ENCODE peak calls at places on chromosomes 6 and 20, in four cellular contexts. One of them, this sample, is unnamed.

GRCh38 chr20:25584905-25585704 is at the start of gene NINL:
- DNase-seq in tibial nerve: no peak
- DNase-seq in fibroblast of lung: peak; percentile 50
- DNase-seq in lower lobe of right lung: peak; percentile 72
- DNase-seq in this sample: no peak

GRCh38 chr20:34663213-34663943 is 13.5 kb downstream of the PIGU start:
- DNase-seq in tibial nerve: no peak
- DNase-seq in fibroblast of lung: peak; percentile 15
- DNase-seq in lower lobe of right lung: no peak
- DNase-seq in this sample: no peak

GRCh38 chr6:169200931-169201514 is 52.6 kb downstream of the THBS2 start:
- DNase-seq in tibial nerve: no peak
- DNase-seq in fibroblast of lung: no peak
- DNase-seq in lower lobe of right lung: no peak
- DNase-seq in this sample: no peak

GRCh38 chr6:129368076-129368475 is 341.9 kb downstream of the ARHGAP18 start:
- DNase-seq in tibial nerve: no peak
- DNase-seq in fibroblast of lung: no peak
- DNase-seq in lower lobe of right lung: no peak
- DNase-seq in this sample: no peak

GRCh38 chr6:41781302-41781711 is 725 bp downstream of the PRICKLE4 start:
- DNase-seq in tibial nerve: no peak
- DNase-seq in fibroblast of lung: no peak
- DNase-seq in lower lobe of right lung: peak; percentile 72
- DNase-seq in this sample: no peak

GRCh38 chr6:150145830-150146229 is 3.0 kb downstream of the PPP1R14C start:
- DNase-seq in tibial nerve: no peak
- DNase-seq in fibroblast of lung: no peak
- DNase-seq in lower lobe of right lung: no peak
- DNase-seq in this sample: no peak

GRCh38 chr6:26017567-26017966 is 55.0 kb downstream of the TRIM38 start:
- DNase-seq in tibial nerve: peak; percentile 55
- DNase-seq in fibroblast of lung: peak; percentile 90
- DNase-seq in lower lobe of right lung: peak; percentile 61
- DNase-seq in this sample: no peak

GRCh38 chr6:124297507-124297906 is 493.8 kb downstream of the NKAIN2 start:
- DNase-seq in tibial nerve: no peak
- DNase-seq in fibroblast of lung: no peak
- DNase-seq in lower lobe of right lung: no peak
- DNase-seq in this sample: no peak

GRCh38 chr20:63642518-63643247 is 10.5 kb downstream of the STMN3 start:
- DNase-seq in tibial nerve: no peak
- DNase-seq in fibroblast of lung: no peak
- DNase-seq in lower lobe of right lung: no peak
- DNase-seq in this sample: no peak

GRCh38 chr6:123802697-123803455 is 789 bp upstream of the NKAIN2 start:
- DNase-seq in tibial nerve: peak; percentile 70
- DNase-seq in fibroblast of lung: peak; percentile 82
- DNase-seq in lower lobe of right lung: peak; percentile 83
- DNase-seq in this sample: peak; percentile 27

GRCh38 chr6:135493218-135493961 is 4.2 kb downstream of the AHI1 start:
- DNase-seq in tibial nerve: no peak
- DNase-seq in fibroblast of lung: peak; percentile 39
- DNase-seq in lower lobe of right lung: no peak
- DNase-seq in this sample: no peak

GRCh38 chr20:23404196-23404595 is 17.1 kb downstream of the NAPB start:
- DNase-seq in tibial nerve: no peak
- DNase-seq in fibroblast of lung: peak; percentile 36
- DNase-seq in lower lobe of right lung: no peak
- DNase-seq in this sample: no peak

GRCh38 chr6:150966786-150967185 is 101.3 kb downstream of the MTHFD1L start:
- DNase-seq in tibial nerve: no peak
- DNase-seq in fibroblast of lung: no peak
- DNase-seq in lower lobe of right lung: no peak
- DNase-seq in this sample: no peak

GRCh38 chr20:21981607-21982344 is 276.3 kb downstream of the PAX1 start:
- DNase-seq in tibial nerve: no peak
- DNase-seq in fibroblast of lung: peak; percentile 6
- DNase-seq in lower lobe of right lung: no peak
- DNase-seq in this sample: no peak

GRCh38 chr6:1831030-1831429 is 221.3 kb downstream of the FOXC1 start:
- DNase-seq in tibial nerve: no peak
- DNase-seq in fibroblast of lung: no peak
- DNase-seq in lower lobe of right lung: no peak
- DNase-seq in this sample: no peak

DNA sequence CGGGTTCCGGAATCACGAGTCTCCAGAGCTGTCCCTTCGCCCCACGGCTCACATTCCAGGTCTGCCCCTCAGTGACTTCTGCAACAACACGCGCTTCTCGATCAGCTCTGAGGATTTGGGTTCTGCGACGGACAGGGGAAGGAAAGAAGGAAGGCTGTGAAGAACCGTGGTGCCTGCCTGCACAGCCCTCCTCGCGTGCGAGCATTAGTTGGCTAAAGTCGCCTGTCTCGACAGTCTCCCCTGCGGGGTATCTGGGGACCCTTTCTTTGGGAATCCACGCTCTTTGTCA is 23.1 kb downstream of the VPS52 start:
- DNase-seq in tibial nerve: no peak
- DNase-seq in fibroblast of lung: no peak
- DNase-seq in lower lobe of right lung: no peak
- DNase-seq in this sample: no peak
- TF ChIP-seq CTCF in tibial nerve: no peak
- TF ChIP-seq CTCF in fibroblast of lung: no peak
- TF ChIP-seq CTCF in lower lobe of right lung: peak; percentile 13
- TF ChIP-seq CTCF in this sample: no peak

GRCh38 chr20:13325796-13326340 is 104.8 kb downstream of the ISM1 start:
- DNase-seq in tibial nerve: no peak
- DNase-seq in fibroblast of lung: no peak
- DNase-seq in lower lobe of right lung: no peak
- DNase-seq in this sample: no peak

GRCh38 chr20:13322621-13323020 is 101.5 kb downstream of the ISM1 start:
- DNase-seq in tibial nerve: no peak
- DNase-seq in fibroblast of lung: no peak
- DNase-seq in lower lobe of right lung: no peak
- DNase-seq in this sample: no peak

GRCh38 chr20:13322198-13322597 is 101.1 kb downstream of the ISM1 start:
- DNase-seq in tibial nerve: no peak
- DNase-seq in fibroblast of lung: no peak
- DNase-seq in lower lobe of right lung: no peak
- DNase-seq in this sample: no peak

GRCh38 chr20:13321416-13321815 is 100.3 kb downstream of the ISM1 start:
- DNase-seq in tibial nerve: no peak
- DNase-seq in fibroblast of lung: no peak
- DNase-seq in lower lobe of right lung: no peak
- DNase-seq in this sample: no peak

DNA sequence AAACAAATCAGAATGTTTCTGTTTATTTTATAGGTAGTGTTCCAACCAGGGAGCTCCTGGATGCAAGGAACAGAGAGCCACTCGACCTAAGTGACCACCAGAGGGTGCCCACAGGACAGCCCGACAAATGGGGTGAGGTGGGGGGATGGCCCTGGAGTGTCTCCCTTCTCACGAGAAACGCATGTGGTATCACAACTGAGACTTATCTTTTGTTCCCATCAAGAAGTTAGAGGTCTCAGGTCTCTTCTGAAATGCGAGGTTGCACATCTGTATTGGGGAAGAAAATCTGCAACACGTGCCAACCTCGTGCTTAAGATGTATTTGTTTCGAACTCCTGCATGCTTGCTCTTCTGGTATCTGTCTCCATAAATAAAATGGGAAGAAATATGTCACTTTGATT is 104.0 kb downstream of the ISM1 start:
- DNase-seq in tibial nerve: no peak
- DNase-seq in fibroblast of lung: peak; percentile 27
- DNase-seq in lower lobe of right lung: no peak
- DNase-seq in this sample: no peak
- TF ChIP-seq CTCF in tibial nerve: peak; percentile 25
- TF ChIP-seq CTCF in fibroblast of lung: peak; percentile 55
- TF ChIP-seq CTCF in lower lobe of right lung: peak; percentile 40
- TF ChIP-seq CTCF in this sample: peak; percentile 54

GRCh38 chr6:20948531-20948930 is 414.3 kb downstream of the CDKAL1 start:
- DNase-seq in tibial nerve: no peak
- DNase-seq in fibroblast of lung: no peak
- DNase-seq in lower lobe of right lung: no peak
- DNase-seq in this sample: no peak

GRCh38 chr6:20955751-20956150 is 421.5 kb downstream of the CDKAL1 start:
- DNase-seq in tibial nerve: no peak
- DNase-seq in fibroblast of lung: no peak
- DNase-seq in lower lobe of right lung: no peak
- DNase-seq in this sample: no peak

GRCh38 chr6:20954325-20954724 is 420.1 kb downstream of the CDKAL1 start:
- DNase-seq in tibial nerve: no peak
- DNase-seq in fibroblast of lung: no peak
- DNase-seq in lower lobe of right lung: no peak
- DNase-seq in this sample: no peak

GRCh38 chr6:20952605-20953004 is 418.3 kb downstream of the CDKAL1 start:
- DNase-seq in tibial nerve: no peak
- DNase-seq in fibroblast of lung: peak; percentile 38
- DNase-seq in lower lobe of right lung: no peak
- DNase-seq in this sample: peak; percentile 25

GRCh38 chr6:20953019-20953418 is 418.8 kb downstream of the CDKAL1 start:
- DNase-seq in tibial nerve: no peak
- DNase-seq in fibroblast of lung: no peak
- DNase-seq in lower lobe of right lung: no peak
- DNase-seq in this sample: no peak
- TF ChIP-seq CTCF in tibial nerve: no peak
- TF ChIP-seq CTCF in fibroblast of lung: no peak
- TF ChIP-seq CTCF in lower lobe of right lung: no peak
- TF ChIP-seq CTCF in this sample: no peak

DNA sequence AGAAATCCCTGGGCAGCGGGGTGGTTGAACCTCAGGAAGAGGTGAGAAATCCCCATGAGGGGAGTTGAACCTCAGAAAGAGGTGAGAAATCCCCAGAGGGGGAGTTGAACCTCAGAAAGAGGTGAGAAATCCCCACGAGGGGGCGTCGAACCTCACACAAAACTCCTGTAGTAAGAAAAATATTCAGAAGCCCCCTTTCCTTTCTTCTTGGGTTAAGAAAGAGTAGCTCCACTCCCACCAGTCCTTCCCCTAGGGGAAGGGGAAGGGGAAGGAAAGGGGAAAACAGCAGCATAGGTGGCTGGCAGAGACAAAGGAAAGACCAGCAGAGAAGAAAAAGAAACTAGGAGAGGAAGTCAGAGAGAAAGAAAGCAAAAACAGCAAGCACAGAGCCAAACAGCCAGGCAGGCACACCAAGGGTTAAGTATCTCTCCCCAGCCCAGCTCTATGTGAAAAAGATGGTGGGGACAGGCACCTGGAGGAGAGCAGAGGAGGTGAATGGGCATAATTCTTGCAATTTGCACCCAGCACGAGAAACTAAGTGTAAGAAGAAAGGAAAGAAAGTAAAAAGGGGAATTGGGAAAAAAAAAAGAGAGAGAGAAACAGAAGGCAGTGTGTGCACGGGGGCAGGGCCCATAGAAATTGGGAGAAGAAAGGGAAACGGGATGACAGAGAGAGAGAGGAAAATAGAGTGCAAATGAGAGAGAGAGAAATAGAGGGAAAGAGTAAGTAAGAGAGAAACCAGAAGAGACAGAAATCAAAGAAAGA is 88.2 kb downstream of the PLG start:
- DNase-seq in tibial nerve: no peak
- DNase-seq in fibroblast of lung: no peak
- DNase-seq in lower lobe of right lung: no peak
- DNase-seq in this sample: no peak
- TF ChIP-seq CTCF in tibial nerve: no peak
- TF ChIP-seq CTCF in fibroblast of lung: no peak
- TF ChIP-seq CTCF in lower lobe of right lung: no peak
- TF ChIP-seq CTCF in this sample: peak; percentile 15

DNA sequence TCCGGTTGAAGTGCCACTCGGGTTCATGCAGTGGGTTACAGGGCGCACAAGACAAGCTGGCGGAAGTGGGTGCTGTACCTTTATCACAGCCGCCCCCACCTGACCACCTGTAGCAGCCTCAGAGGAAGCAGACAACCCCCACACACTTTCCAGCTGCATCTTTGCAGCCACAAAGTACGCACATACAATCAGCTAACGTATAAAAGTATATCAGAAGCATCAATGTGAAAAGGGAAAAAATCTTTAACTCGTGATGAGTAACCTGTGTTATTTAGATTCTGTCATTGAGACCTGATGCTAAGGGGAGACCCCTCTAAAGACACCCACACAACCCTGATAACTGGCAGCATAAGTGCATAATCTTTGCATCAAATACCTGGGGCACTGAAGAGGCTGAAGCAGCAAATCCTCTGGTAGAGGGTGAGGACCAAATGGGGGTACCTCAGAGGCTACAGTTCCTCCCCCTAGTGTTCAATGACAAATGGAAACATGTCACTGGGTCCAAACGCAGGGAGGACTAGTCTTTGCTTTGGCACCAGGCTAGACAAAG is 22.1 kb downstream of the BACH2 start:
- DNase-seq in tibial nerve: no peak
- DNase-seq in fibroblast of lung: no peak
- DNase-seq in lower lobe of right lung: peak; percentile 43
- DNase-seq in this sample: no peak
- TF ChIP-seq CTCF in tibial nerve: no peak
- TF ChIP-seq CTCF in fibroblast of lung: no peak
- TF ChIP-seq CTCF in lower lobe of right lung: no peak
- TF ChIP-seq CTCF in this sample: no peak

GRCh38 chr6:146526192-146526591 is 17.4 kb upstream of the RAB32 start:
- DNase-seq in tibial nerve: no peak
- DNase-seq in fibroblast of lung: peak; percentile 14
- DNase-seq in lower lobe of right lung: no peak
- DNase-seq in this sample: no peak
- TF ChIP-seq CTCF in tibial nerve: no peak
- TF ChIP-seq CTCF in fibroblast of lung: peak; percentile 35
- TF ChIP-seq CTCF in lower lobe of right lung: no peak
- TF ChIP-seq CTCF in this sample: peak; percentile 43

This sample was measured in AG09319.